ENCODE peak calls at places on chromosome 2, in eight cellular contexts. C is fibroblast of pulmonary artery, M is fibroblast of villous mesenchyme, K is body of pancreas, J is brain microvascular endothelial cell, Q is GM23338, W is fibroblast of mammary gland, P is HFF-Myc. H is an unnamed sample.

GRCh38 chr2:173612354-173612753 is 257.7 kb downstream of the CDCA7 start:
- DNase-seq in C (no peak), J (no peak), K (no peak), P (no peak), Q (no peak), W (no peak), M (no peak), H (no peak)

GRCh38 chr2:169768262-169768995 is 30.2 kb upstream of the SSB start:
- DNase-seq in K (peak; percentile 7), C (no peak), Q (peak; percentile 21), W (no peak), M (no peak), P (no peak), J (no peak), H (peak; percentile 19)

GRCh38 chr2:23618265-23618664 is 233.3 kb downstream of the KLHL29 start:
- DNase-seq in Q (no peak), C (no peak), J (no peak), M (no peak), P (no peak), K (no peak), W (no peak), H (no peak)

GRCh38 chr2:128358941-128359731 is 40.5 kb upstream of the HS6ST1 start:
- DNase-seq in K (peak; percentile 0), J (no peak), W (no peak), P (no peak), C (no peak), M (no peak), Q (no peak), H (no peak)

GRCh38 chr2:113217455-113218282 is 43.9 kb downstream of the PSD4 start:
- DNase-seq in Q (no peak), M (no peak), K (peak; percentile 65), C (no peak), P (no peak), W (no peak), J (no peak), H (no peak)

GRCh38 chr2:201807452-201807980 is 1.2 kb downstream of the CDK15 start:
- DNase-seq in Q (peak; percentile 9), C (peak; percentile 42), M (peak; percentile 77), W (peak; percentile 94), P (no peak), K (peak; percentile 20), J (peak; percentile 54), H (no peak)

GRCh38 chr2:170863087-170863486 is 46.4 kb downstream of the GAD1 start:
- DNase-seq in W (no peak), C (no peak), J (no peak), P (no peak), K (no peak), Q (no peak), M (no peak), H (no peak)

GRCh38 chr2:165328272-165328671 is 89.1 kb downstream of the SCN2A start:
- DNase-seq in Q (peak; percentile 14), K (no peak), M (no peak), J (no peak), P (no peak), C (no peak), W (no peak), H (no peak)

GRCh38 chr2:207131634-207132418 is 33.9 kb downstream of the KLF7 start:
- DNase-seq in W (no peak), P (no peak), M (no peak), K (no peak), C (peak; percentile 54), Q (no peak), J (no peak), H (no peak)

GRCh38 chr2:44038277-44038676 is 42.5 kb upstream of the LRPPRC start:
- DNase-seq in M (no peak), C (no peak), J (no peak), W (no peak), P (no peak), K (no peak), Q (no peak), H (no peak)

GRCh38 chr2:40202798-40203400 is 249.0 kb downstream of the SLC8A1 start:
- DNase-seq in W (peak; percentile 53), P (peak; percentile 24), C (peak; percentile 16), J (no peak), K (no peak), M (peak; percentile 51), Q (no peak), H (peak; percentile 42)

GRCh38 chr2:197137234-197137633 is 173.3 kb downstream of the ANKRD44 start:
- DNase-seq in P (no peak), J (peak; percentile 62), M (no peak), W (peak; percentile 66), K (no peak), Q (no peak), C (peak; percentile 50), H (peak; percentile 71)

GRCh38 chr2:62196278-62196901 is 475 bp downstream of the B3GNT2 start:
- DNase-seq in K (peak; percentile 64), M (no peak), Q (peak; percentile 66), C (no peak), P (no peak), J (no peak), W (no peak), H (no peak)

GRCh38 chr2:181070834-181071200 is 90.4 kb downstream of the UBE2E3 start:
- DNase-seq in W (no peak), C (no peak), M (no peak), K (no peak), J (no peak), Q (no peak), P (no peak), H (no peak)

GRCh38 chr2:88187038-88187676 is 17.0 kb downstream of the THNSL2 start:
- DNase-seq in K (peak; percentile 68), W (peak; percentile 48), J (peak; percentile 37), P (peak; percentile 22), M (peak; percentile 36), C (peak; percentile 51), Q (peak; percentile 96), H (peak; percentile 76)

GRCh38 chr2:159285929-159286708 is at the start of gene WDSUB1:
- DNase-seq in P (peak; percentile 16), K (peak; percentile 86), M (peak; percentile 76), C (peak; percentile 51), Q (peak; percentile 75), W (peak; percentile 63), J (peak; percentile 71), H (peak; percentile 59)

GRCh38 chr2:168348076-168348475 is 100.7 kb upstream of the STK39 start:
- DNase-seq in W (peak; percentile 40), K (peak; percentile 40), Q (peak; percentile 86), P (peak; percentile 19), C (peak; percentile 54), M (peak; percentile 33), J (peak; percentile 48), H (peak; percentile 37)

GRCh38 chr2:168354499-168354898 is 101.6 kb upstream of the CERS6 start:
- DNase-seq in Q (no peak), M (no peak), C (no peak), P (no peak), K (no peak), J (no peak), W (no peak), H (no peak)

GRCh38 chr2:168353251-168353650 is 102.8 kb upstream of the CERS6 start:
- DNase-seq in M (no peak), Q (no peak), P (no peak), C (no peak), W (no peak), K (no peak), J (no peak), H (no peak)

GRCh38 chr2:168346725-168347477 is 99.5 kb upstream of the STK39 start:
- DNase-seq in J (peak; percentile 59), C (peak; percentile 76), W (peak; percentile 67), P (peak; percentile 25), Q (peak; percentile 89), M (peak; percentile 70), K (peak; percentile 72), H (peak; percentile 72)

GRCh38 chr2:168350380-168350779 is 103.0 kb upstream of the STK39 start:
- DNase-seq in P (no peak), J (no peak), W (peak; percentile 5), Q (no peak), M (no peak), K (peak; percentile 20), C (peak; percentile 13), H (no peak)
- TF ChIP-seq CTCF in P (no peak), J (peak; percentile 13), W (peak; percentile 7), Q (peak; percentile 9), M (no peak), K (no peak), C (peak; percentile 20), H (peak; percentile 8)

GRCh38 chr2:231189571-231190495 is 8.6 kb upstream of the ARMC9 start:
- DNase-seq in P (no peak), K (peak; percentile 38), J (peak; percentile 24), Q (peak; percentile 57), M (peak; percentile 72), C (no peak), W (peak; percentile 62), H (no peak)

GRCh38 chr2:231191896-231192872 is 6.2 kb upstream of the ARMC9 start:
- DNase-seq in Q (peak; percentile 93), C (peak; percentile 91), P (peak; percentile 82), K (peak; percentile 56), W (peak; percentile 91), J (peak; percentile 82), M (peak; percentile 92), H (peak; percentile 15)

GRCh38 chr2:231189171-231189530 is 9.3 kb upstream of the ARMC9 start:
- DNase-seq in C (no peak), K (no peak), W (no peak), Q (no peak), M (no peak), P (no peak), J (no peak), H (no peak)

GRCh38 chr2:231188506-231189170 is 9.8 kb upstream of the ARMC9 start:
- DNase-seq in C (no peak), W (no peak), P (no peak), K (no peak), M (no peak), J (no peak), Q (no peak), H (no peak)

DNA sequence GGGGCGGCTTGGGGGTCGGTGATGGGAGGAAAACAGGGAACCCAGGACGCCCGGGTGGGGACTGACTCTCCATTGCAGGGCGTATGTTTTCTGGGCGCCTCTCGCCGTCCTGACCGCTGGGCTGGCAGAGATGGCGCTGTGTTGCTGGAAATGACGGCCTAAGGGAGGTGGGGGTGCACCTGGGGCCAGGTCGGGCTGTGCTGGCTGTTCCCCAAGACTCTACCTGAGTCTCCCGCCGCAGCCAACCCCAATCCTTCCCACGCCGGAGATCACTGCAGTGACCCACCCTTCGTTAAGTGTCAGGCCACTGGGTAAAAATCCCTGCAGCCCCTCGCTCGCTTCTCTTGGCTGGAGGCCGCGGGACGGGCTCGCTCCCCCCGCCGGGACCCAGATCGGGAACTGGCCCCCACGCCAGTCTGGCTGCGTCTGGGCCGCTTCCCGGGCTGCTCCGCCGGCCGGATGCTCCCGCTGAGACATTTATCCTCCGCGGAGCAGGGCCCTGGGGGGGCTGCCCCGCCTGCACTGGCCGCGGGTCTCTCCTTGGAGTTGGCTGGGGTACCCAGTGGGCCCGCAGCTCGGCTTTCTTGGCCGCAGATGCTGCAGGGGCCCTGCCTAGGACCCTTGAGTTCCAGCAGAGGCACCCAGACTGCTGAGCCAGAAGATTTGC is 7.8 kb upstream of the ARMC9 start:
- DNase-seq in J (peak; percentile 28), K (peak; percentile 68), M (peak; percentile 58), Q (peak; percentile 83), C (no peak), W (peak; percentile 61), P (no peak), H (peak; percentile 15)
- H3K4me3 ChIP-seq in J (peak overlapping the region; percentile 15), K (no peak overlapping the region), M (peak overlapping the region; percentile 6), Q (peak overlapping the region; percentile 52), C (no peak overlapping the region), W (peak overlapping the region; percentile 12), P (no peak overlapping the region), H (peak overlapping the region; percentile 25)

GRCh38 chr2:237745250-237745613 is 53.3 kb upstream of the RBM44 start:
- DNase-seq in Q (no peak), J (no peak), P (no peak), M (no peak), W (no peak), K (no peak), C (no peak), H (no peak)
- TF ChIP-seq CTCF in Q (no peak), J (no peak), P (no peak), M (no peak), W (no peak), K (no peak), C (no peak), H (no peak)

GRCh38 chr2:16604236-16604635 is 61.4 kb downstream of the CYRIA start:
- DNase-seq in Q (no peak), M (no peak), J (peak; percentile 64), C (peak; percentile 15), K (no peak), P (no peak), W (no peak), H (peak; percentile 92)
- H3K4me3 ChIP-seq in Q (no peak overlapping the region), M (no peak overlapping the region), J (no peak overlapping the region), C (no peak overlapping the region), K (no peak overlapping the region), P (no peak overlapping the region), W (no peak overlapping the region), H (no peak overlapping the region)